ENCODE peak calls at places on chromosomes 7 and 10, in four cellular contexts. One of them, this sample, is unnamed.

GRCh38 chr7:4631664-4632171 is 50.4 kb upstream of the FOXK1 start:
- DNase-seq in RWPE1: peak; percentile 96
- DNase-seq in lung: peak; percentile 86
- DNase-seq in CD8-positive, alpha-beta T cell: no peak
- DNase-seq in this sample: no peak

GRCh38 chr7:76396039-76396732 is 13.3 kb downstream of the SSC4D start:
- DNase-seq in RWPE1: no peak
- DNase-seq in CD8-positive, alpha-beta T cell: no peak
- DNase-seq in lung: no peak
- DNase-seq in this sample: no peak

GRCh38 chr10:108690530-108690929 is 1232.8 kb downstream of the XPNPEP1 start:
- DNase-seq in RWPE1: no peak
- DNase-seq in CD8-positive, alpha-beta T cell: no peak
- DNase-seq in lung: no peak
- DNase-seq in this sample: no peak

GRCh38 chr10:61283066-61283465 is 170.1 kb downstream of the TMEM26 start:
- DNase-seq in RWPE1: no peak
- DNase-seq in lung: no peak
- DNase-seq in CD8-positive, alpha-beta T cell: no peak
- DNase-seq in this sample: no peak

GRCh38 chr7:138776156-138776833 is 21.5 kb upstream of the TMEM213 start:
- DNase-seq in RWPE1: no peak
- DNase-seq in lung: peak; percentile 37
- DNase-seq in CD8-positive, alpha-beta T cell: no peak
- DNase-seq in this sample: no peak

GRCh38 chr7:39688611-39689485 is 65.5 kb downstream of the RALA start:
- DNase-seq in CD8-positive, alpha-beta T cell: no peak
- DNase-seq in RWPE1: no peak
- DNase-seq in lung: no peak
- DNase-seq in this sample: no peak

GRCh38 chr7:1569016-1569415 is 816 bp downstream of the PSMG3 start:
- DNase-seq in CD8-positive, alpha-beta T cell: peak; percentile 51
- DNase-seq in RWPE1: no peak
- DNase-seq in lung: no peak
- DNase-seq in this sample: no peak

GRCh38 chr10:80487791-80488538 is 33.9 kb downstream of the TSPAN14 start:
- DNase-seq in RWPE1: no peak
- DNase-seq in CD8-positive, alpha-beta T cell: peak; percentile 75
- DNase-seq in lung: peak; percentile 62
- DNase-seq in this sample: no peak

GRCh38 chr7:9869566-9869965 is 1104.1 kb upstream of the PHF14 start:
- DNase-seq in CD8-positive, alpha-beta T cell: no peak
- DNase-seq in RWPE1: no peak
- DNase-seq in lung: no peak
- DNase-seq in this sample: no peak

GRCh38 chr10:70296406-70296899 is 12.6 kb upstream of the NPFFR1 start:
- DNase-seq in lung: peak; percentile 84
- DNase-seq in CD8-positive, alpha-beta T cell: no peak
- DNase-seq in RWPE1: peak; percentile 94
- DNase-seq in this sample: no peak

GRCh38 chr10:95728535-95728934 is 27.4 kb upstream of the ENTPD1 start:
- DNase-seq in RWPE1: no peak
- DNase-seq in CD8-positive, alpha-beta T cell: no peak
- DNase-seq in lung: no peak
- DNase-seq in this sample: no peak

GRCh38 chr10:69092959-69093850 is 5.3 kb downstream of the SRGN start:
- DNase-seq in lung: peak; percentile 87
- DNase-seq in RWPE1: peak; percentile 78
- DNase-seq in CD8-positive, alpha-beta T cell: peak; percentile 83
- DNase-seq in this sample: peak; percentile 89

GRCh38 chr7:149414745-149415390 is 46.0 kb downstream of the ZNF777 start:
- DNase-seq in CD8-positive, alpha-beta T cell: peak; percentile 44
- DNase-seq in RWPE1: no peak
- DNase-seq in lung: no peak
- DNase-seq in this sample: no peak

GRCh38 chr10:12668634-12669033 is 319.3 kb downstream of the CAMK1D start:
- DNase-seq in RWPE1: no peak
- DNase-seq in lung: no peak
- DNase-seq in CD8-positive, alpha-beta T cell: no peak
- DNase-seq in this sample: no peak

GRCh38 chr7:98133621-98134266 is 27.1 kb downstream of the LMTK2 start:
- DNase-seq in CD8-positive, alpha-beta T cell: no peak
- DNase-seq in lung: no peak
- DNase-seq in RWPE1: peak; percentile 80
- DNase-seq in this sample: no peak

GRCh38 chr7:73356176-73356575 is 28.2 kb downstream of the FKBP6 start:
- DNase-seq in lung: no peak
- DNase-seq in CD8-positive, alpha-beta T cell: no peak
- DNase-seq in RWPE1: no peak
- DNase-seq in this sample: no peak

GRCh38 chr10:5575482-5576153 is 50.9 kb downstream of the CALML3 start:
- DNase-seq in CD8-positive, alpha-beta T cell: no peak
- DNase-seq in lung: no peak
- DNase-seq in RWPE1: no peak
- DNase-seq in this sample: no peak

GRCh38 chr7:107966701-107967100 is 36.3 kb downstream of the LAMB1 start:
- DNase-seq in CD8-positive, alpha-beta T cell: no peak
- DNase-seq in lung: no peak
- DNase-seq in RWPE1: no peak
- DNase-seq in this sample: no peak

GRCh38 chr7:104901239-104901638 is 112.8 kb upstream of the KMT2E start:
- DNase-seq in RWPE1: no peak
- DNase-seq in lung: no peak
- DNase-seq in CD8-positive, alpha-beta T cell: no peak
- DNase-seq in this sample: no peak

GRCh38 chr10:76291175-76291574 is 859.8 kb downstream of the LRMDA start:
- DNase-seq in CD8-positive, alpha-beta T cell: no peak
- DNase-seq in RWPE1: no peak
- DNase-seq in lung: no peak
- DNase-seq in this sample: no peak

GRCh38 chr7:117269417-117269816 is 53.4 kb downstream of the WNT2 start:
- DNase-seq in lung: no peak
- DNase-seq in RWPE1: peak; percentile 85
- DNase-seq in CD8-positive, alpha-beta T cell: no peak
- DNase-seq in this sample: no peak

GRCh38 chr10:120012133-120012405 is 119.5 kb downstream of the SEC23IP start:
- DNase-seq in lung: no peak
- DNase-seq in RWPE1: no peak
- DNase-seq in CD8-positive, alpha-beta T cell: no peak
- DNase-seq in this sample: no peak

GRCh38 chr7:36284470-36284869 is 105.2 kb upstream of the ANLN start:
- DNase-seq in RWPE1: no peak
- DNase-seq in CD8-positive, alpha-beta T cell: no peak
- DNase-seq in lung: no peak
- DNase-seq in this sample: no peak

GRCh38 chr7:24826662-24827020 is 69.4 kb upstream of the GSDME start:
- DNase-seq in lung: no peak
- DNase-seq in RWPE1: no peak
- DNase-seq in CD8-positive, alpha-beta T cell: no peak
- DNase-seq in this sample: no peak

GRCh38 chr10:11082551-11082950 is 64.9 kb downstream of the CELF2 start:
- DNase-seq in CD8-positive, alpha-beta T cell: no peak
- DNase-seq in RWPE1: no peak
- DNase-seq in lung: no peak
- DNase-seq in this sample: no peak

GRCh38 chr10:23343591-23344225 is 889 bp downstream of the C10orf67 start:
- DNase-seq in CD8-positive, alpha-beta T cell: no peak
- DNase-seq in lung: peak; percentile 66
- DNase-seq in RWPE1: peak; percentile 54
- DNase-seq in this sample: no peak

GRCh38 chr7:116429986-116430619 is 69.4 kb upstream of the CAV2 start:
- DNase-seq in lung: no peak
- DNase-seq in CD8-positive, alpha-beta T cell: no peak
- DNase-seq in RWPE1: no peak
- DNase-seq in this sample: no peak

GRCh38 chr7:158945514-158945913 is 89.2 kb downstream of the DYNC2I1 start:
- DNase-seq in lung: no peak
- DNase-seq in RWPE1: no peak
- DNase-seq in CD8-positive, alpha-beta T cell: no peak
- DNase-seq in this sample: no peak

GRCh38 chr7:128059143-128059975 is 28.1 kb upstream of the LRRC4 start:
- DNase-seq in lung: no peak
- DNase-seq in CD8-positive, alpha-beta T cell: no peak
- DNase-seq in RWPE1: no peak
- DNase-seq in this sample: no peak

GRCh38 chr7:77258593-77258992 is 59.0 kb upstream of the FGL2 start:
- DNase-seq in lung: no peak
- DNase-seq in CD8-positive, alpha-beta T cell: no peak
- DNase-seq in RWPE1: no peak
- DNase-seq in this sample: no peak

GRCh38 chr10:86367339-86367951 is 850 bp upstream of the GRID1 start:
- DNase-seq in lung: no peak
- DNase-seq in RWPE1: no peak
- DNase-seq in CD8-positive, alpha-beta T cell: no peak
- DNase-seq in this sample: no peak

GRCh38 chr7:128699196-128699712 is 27.2 kb downstream of the GARIN1A start:
- DNase-seq in RWPE1: no peak
- DNase-seq in lung: no peak
- DNase-seq in CD8-positive, alpha-beta T cell: no peak
- DNase-seq in this sample: no peak

GRCh38 chr7:95549818-95550529 is 46.3 kb downstream of the PDK4 start:
- DNase-seq in lung: peak; percentile 85
- DNase-seq in RWPE1: peak; percentile 85
- DNase-seq in CD8-positive, alpha-beta T cell: no peak
- DNase-seq in this sample: no peak

GRCh38 chr7:64996305-64996704 is 5.5 kb upstream of the ZNF117 start:
- DNase-seq in RWPE1: no peak
- DNase-seq in CD8-positive, alpha-beta T cell: no peak
- DNase-seq in lung: no peak
- DNase-seq in this sample: no peak

GRCh38 chr7:43071604-43072003 is 40.8 kb upstream of the HECW1 start:
- DNase-seq in lung: no peak
- DNase-seq in CD8-positive, alpha-beta T cell: no peak
- DNase-seq in RWPE1: no peak
- DNase-seq in this sample: no peak

DNA sequence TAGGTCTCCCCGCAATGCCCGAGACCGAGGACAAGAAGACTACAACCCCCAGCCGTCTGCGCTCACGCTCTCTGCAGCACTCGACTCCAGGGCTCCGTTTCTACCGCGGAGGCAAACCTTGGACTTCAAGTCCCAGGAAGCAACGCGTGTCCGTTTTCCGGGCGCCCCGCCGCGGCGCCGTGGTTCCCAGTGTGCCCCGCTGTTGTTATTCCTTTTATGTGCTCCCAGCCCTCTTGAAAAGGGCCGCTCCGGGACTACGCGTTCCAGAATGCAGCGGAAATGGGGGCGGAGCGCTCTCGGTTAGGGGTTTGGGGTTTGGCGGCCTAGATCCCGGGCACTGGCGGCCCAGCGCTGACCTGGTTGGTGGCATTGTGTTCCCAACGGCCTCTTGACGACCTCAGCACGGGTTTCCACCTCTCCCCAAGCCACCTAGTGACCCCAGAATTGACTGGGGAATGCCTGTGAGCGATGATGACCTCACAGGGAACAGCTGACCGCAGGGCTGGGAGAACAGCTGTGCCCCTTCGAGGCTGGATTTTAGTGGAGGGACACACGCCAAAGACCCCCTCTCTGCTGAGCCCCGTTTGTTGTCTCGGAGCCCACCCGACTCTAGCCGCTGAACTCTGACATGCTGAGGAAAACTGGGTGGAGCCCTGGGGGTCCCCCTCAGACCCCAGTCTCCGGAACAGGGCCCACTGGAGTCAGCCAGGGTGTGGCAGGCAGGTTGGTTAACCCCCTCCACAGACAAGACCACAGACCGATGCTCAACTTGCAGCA is 480 bp upstream of the CDK5 start:
- DNase-seq in lung: peak; percentile 99
- DNase-seq in RWPE1: peak; percentile 96
- DNase-seq in CD8-positive, alpha-beta T cell: peak; percentile 98
- DNase-seq in this sample: peak; percentile 99
- TF ChIP-seq CTCF in lung: no peak
- TF ChIP-seq CTCF in RWPE1: no peak
- TF ChIP-seq CTCF in CD8-positive, alpha-beta T cell: no peak
- TF ChIP-seq CTCF in this sample: no peak

DNA sequence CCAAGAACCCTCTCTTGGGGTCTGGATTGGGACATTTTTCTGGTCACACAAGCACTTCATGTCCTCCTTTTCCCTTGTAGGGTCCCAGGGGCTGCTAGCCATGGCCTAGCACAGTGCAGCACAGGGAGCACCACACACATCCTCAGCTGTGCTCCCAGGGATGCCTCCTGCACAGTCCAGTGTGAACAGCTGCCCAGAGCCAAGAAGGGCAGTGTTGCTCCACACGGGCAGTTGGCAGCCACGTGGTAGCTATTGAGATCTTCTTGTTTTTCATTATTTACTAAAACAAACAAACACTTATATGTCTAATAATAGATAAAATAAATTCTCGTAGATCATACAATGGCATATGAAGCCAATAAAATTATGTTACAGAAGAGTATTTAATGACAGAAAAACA is 13.9 kb upstream of the LANCL2 start:
- DNase-seq in RWPE1: no peak
- DNase-seq in lung: no peak
- DNase-seq in CD8-positive, alpha-beta T cell: no peak
- DNase-seq in this sample: no peak
- TF ChIP-seq CTCF in RWPE1: no peak
- TF ChIP-seq CTCF in lung: no peak
- TF ChIP-seq CTCF in CD8-positive, alpha-beta T cell: no peak
- TF ChIP-seq CTCF in this sample: no peak

GRCh38 chr7:28383949-28384348 is 28.4 kb upstream of the CREB5 start:
- DNase-seq in CD8-positive, alpha-beta T cell: no peak
- DNase-seq in RWPE1: no peak
- DNase-seq in lung: no peak
- DNase-seq in this sample: no peak
- TF ChIP-seq CTCF in CD8-positive, alpha-beta T cell: no peak
- TF ChIP-seq CTCF in RWPE1: no peak
- TF ChIP-seq CTCF in lung: no peak
- TF ChIP-seq CTCF in this sample: no peak

GRCh38 chr10:73911553-73912004 is 647 bp downstream of the PLAU start:
- DNase-seq in CD8-positive, alpha-beta T cell: no peak
- DNase-seq in lung: no peak
- DNase-seq in RWPE1: no peak
- DNase-seq in this sample: no peak

GRCh38 chr10:73909716-73910115 is 1.2 kb upstream of the PLAU start:
- DNase-seq in CD8-positive, alpha-beta T cell: no peak
- DNase-seq in RWPE1: no peak
- DNase-seq in lung: no peak
- DNase-seq in this sample: no peak

GRCh38 chr10:73910764-73911552 is at the start of gene PLAU:
- DNase-seq in lung: peak; percentile 62
- DNase-seq in CD8-positive, alpha-beta T cell: peak; percentile 29
- DNase-seq in RWPE1: no peak
- DNase-seq in this sample: peak; percentile 86

GRCh38 chr10:73908853-73909611 is 1.9 kb upstream of the PLAU start:
- DNase-seq in CD8-positive, alpha-beta T cell: peak; percentile 54
- DNase-seq in RWPE1: peak; percentile 85
- DNase-seq in lung: peak; percentile 49
- DNase-seq in this sample: no peak

GRCh38 chr10:73910401-73910763 is 550 bp upstream of the PLAU start:
- DNase-seq in RWPE1: no peak
- DNase-seq in CD8-positive, alpha-beta T cell: peak; percentile 28
- DNase-seq in lung: no peak
- DNase-seq in this sample: no peak
- TF ChIP-seq CTCF in RWPE1: no peak
- TF ChIP-seq CTCF in CD8-positive, alpha-beta T cell: no peak
- TF ChIP-seq CTCF in lung: no peak
- TF ChIP-seq CTCF in this sample: no peak

GRCh38 chr10:7296648-7297047 is 114.2 kb downstream of the SFMBT2 start:
- DNase-seq in lung: no peak
- DNase-seq in CD8-positive, alpha-beta T cell: no peak
- DNase-seq in RWPE1: no peak
- DNase-seq in this sample: no peak
- TF ChIP-seq CTCF in lung: no peak
- TF ChIP-seq CTCF in CD8-positive, alpha-beta T cell: no peak
- TF ChIP-seq CTCF in RWPE1: no peak
- TF ChIP-seq CTCF in this sample: no peak

This sample was measured in osteocyte.